ENCODE peak calls at places on chromosomes 3 and 15, in nine cellular contexts. One of them, this sample, is unnamed.
A peak's percentile ranks its signal among the peaks of the same experiment; 100 is the strongest.

GRCh38 chr15:73601449-73602425 is 31.5 kb downstream of the NPTN start:
- DNase-seq in NCI-H1105: no peak
- DNase-seq in RPMI8226: no peak
- DNase-seq in mammary epithelial cell: peak; percentile 42
- DNase-seq in ACHN: peak; percentile 5
- DNase-seq in sciatic nerve: no peak
- DNase-seq in omental fat pad: no peak
- DNase-seq in Right ventricle myocardium superior: no peak
- DNase-seq in LHCN-M2: peak; percentile 88
- DNase-seq in this sample: peak; percentile 59

GRCh38 chr3:33032937-33033336 is 64.0 kb downstream of the GLB1 start:
- DNase-seq in NCI-H1105: no peak
- DNase-seq in RPMI8226: no peak
- DNase-seq in mammary epithelial cell: peak; percentile 82
- DNase-seq in ACHN: no peak
- DNase-seq in sciatic nerve: no peak
- DNase-seq in omental fat pad: no peak
- DNase-seq in Right ventricle myocardium superior: no peak
- DNase-seq in LHCN-M2: no peak
- DNase-seq in this sample: no peak

GRCh38 chr3:195094211-195094921 is 176.6 kb downstream of the XXYLT1 start:
- DNase-seq in NCI-H1105: no peak
- DNase-seq in RPMI8226: no peak
- DNase-seq in mammary epithelial cell: no peak
- DNase-seq in ACHN: peak; percentile 15
- DNase-seq in sciatic nerve: no peak
- DNase-seq in omental fat pad: no peak
- DNase-seq in Right ventricle myocardium superior: peak; percentile 34
- DNase-seq in LHCN-M2: no peak
- DNase-seq in this sample: no peak

GRCh38 chr3:143413372-143413771 is 293.8 kb downstream of the CHST2 start:
- DNase-seq in NCI-H1105: no peak
- DNase-seq in RPMI8226: no peak
- DNase-seq in mammary epithelial cell: no peak
- DNase-seq in ACHN: no peak
- DNase-seq in sciatic nerve: no peak
- DNase-seq in omental fat pad: no peak
- DNase-seq in Right ventricle myocardium superior: no peak
- DNase-seq in LHCN-M2: no peak
- DNase-seq in this sample: no peak

GRCh38 chr3:119378259-119378658 is 84.1 kb downstream of the ARHGAP31 start:
- DNase-seq in NCI-H1105: no peak
- DNase-seq in RPMI8226: no peak
- DNase-seq in mammary epithelial cell: no peak
- DNase-seq in ACHN: no peak
- DNase-seq in sciatic nerve: no peak
- DNase-seq in omental fat pad: no peak
- DNase-seq in Right ventricle myocardium superior: no peak
- DNase-seq in LHCN-M2: no peak
- DNase-seq in this sample: no peak

GRCh38 chr15:94445529-94446160 is 214.3 kb downstream of the MCTP2 start:
- DNase-seq in NCI-H1105: no peak
- DNase-seq in RPMI8226: no peak
- DNase-seq in mammary epithelial cell: peak; percentile 9
- DNase-seq in ACHN: no peak
- DNase-seq in sciatic nerve: no peak
- DNase-seq in omental fat pad: no peak
- DNase-seq in Right ventricle myocardium superior: no peak
- DNase-seq in LHCN-M2: no peak
- DNase-seq in this sample: no peak

GRCh38 chr3:150410311-150411105 is 2.4 kb downstream of the TSC22D2 start:
- DNase-seq in NCI-H1105: peak; percentile 48
- DNase-seq in RPMI8226: peak; percentile 74
- DNase-seq in mammary epithelial cell: peak; percentile 47
- DNase-seq in ACHN: peak; percentile 24
- DNase-seq in sciatic nerve: peak; percentile 66
- DNase-seq in omental fat pad: peak; percentile 27
- DNase-seq in Right ventricle myocardium superior: peak; percentile 69
- DNase-seq in LHCN-M2: peak; percentile 58
- DNase-seq in this sample: no peak

GRCh38 chr3:177066068-177066467 is 131.2 kb downstream of the TBL1XR1 start:
- DNase-seq in NCI-H1105: no peak
- DNase-seq in RPMI8226: no peak
- DNase-seq in mammary epithelial cell: no peak
- DNase-seq in ACHN: no peak
- DNase-seq in sciatic nerve: no peak
- DNase-seq in omental fat pad: no peak
- DNase-seq in Right ventricle myocardium superior: no peak
- DNase-seq in LHCN-M2: no peak
- DNase-seq in this sample: no peak

GRCh38 chr15:52546031-52546751 is 17.5 kb upstream of the MYO5A start:
- DNase-seq in NCI-H1105: no peak
- DNase-seq in RPMI8226: peak; percentile 50
- DNase-seq in mammary epithelial cell: no peak
- DNase-seq in ACHN: no peak
- DNase-seq in sciatic nerve: no peak
- DNase-seq in omental fat pad: no peak
- DNase-seq in Right ventricle myocardium superior: no peak
- DNase-seq in LHCN-M2: no peak
- DNase-seq in this sample: no peak

GRCh38 chr15:72153269-72153668 is 35.1 kb downstream of the SENP8 start:
- DNase-seq in NCI-H1105: no peak
- DNase-seq in RPMI8226: no peak
- DNase-seq in mammary epithelial cell: no peak
- DNase-seq in ACHN: no peak
- DNase-seq in sciatic nerve: no peak
- DNase-seq in omental fat pad: no peak
- DNase-seq in Right ventricle myocardium superior: no peak
- DNase-seq in LHCN-M2: no peak
- DNase-seq in this sample: no peak

GRCh38 chr3:194300936-194301335 is 50.2 kb downstream of the CPN2 start:
- DNase-seq in NCI-H1105: no peak
- DNase-seq in RPMI8226: no peak
- DNase-seq in mammary epithelial cell: no peak
- DNase-seq in ACHN: no peak
- DNase-seq in sciatic nerve: no peak
- DNase-seq in omental fat pad: no peak
- DNase-seq in Right ventricle myocardium superior: no peak
- DNase-seq in LHCN-M2: no peak
- DNase-seq in this sample: no peak

GRCh38 chr3:90062018-90062417 is 954.6 kb downstream of the EPHA3 start:
- DNase-seq in NCI-H1105: no peak
- DNase-seq in RPMI8226: no peak
- DNase-seq in mammary epithelial cell: peak; percentile 51
- DNase-seq in ACHN: no peak
- DNase-seq in sciatic nerve: no peak
- DNase-seq in omental fat pad: no peak
- DNase-seq in Right ventricle myocardium superior: no peak
- DNase-seq in LHCN-M2: peak; percentile 75
- DNase-seq in this sample: peak; percentile 79

GRCh38 chr3:63251499-63251898 is 26.6 kb upstream of the SYNPR start:
- DNase-seq in NCI-H1105: no peak
- DNase-seq in RPMI8226: no peak
- DNase-seq in mammary epithelial cell: peak; percentile 20
- DNase-seq in ACHN: no peak
- DNase-seq in sciatic nerve: no peak
- DNase-seq in omental fat pad: no peak
- DNase-seq in Right ventricle myocardium superior: no peak
- DNase-seq in LHCN-M2: no peak
- DNase-seq in this sample: no peak

GRCh38 chr3:115848641-115849040 is 225.3 kb downstream of the GAP43 start:
- DNase-seq in NCI-H1105: no peak
- DNase-seq in RPMI8226: no peak
- DNase-seq in mammary epithelial cell: no peak
- DNase-seq in ACHN: no peak
- DNase-seq in sciatic nerve: no peak
- DNase-seq in omental fat pad: no peak
- DNase-seq in Right ventricle myocardium superior: no peak
- DNase-seq in LHCN-M2: no peak
- DNase-seq in this sample: no peak

GRCh38 chr15:40454904-40455391 is 14.2 kb downstream of the BAHD1 start:
- DNase-seq in NCI-H1105: no peak
- DNase-seq in RPMI8226: no peak
- DNase-seq in mammary epithelial cell: peak; percentile 58
- DNase-seq in ACHN: peak; percentile 26
- DNase-seq in sciatic nerve: no peak
- DNase-seq in omental fat pad: no peak
- DNase-seq in Right ventricle myocardium superior: no peak
- DNase-seq in LHCN-M2: peak; percentile 55
- DNase-seq in this sample: peak; percentile 51

GRCh38 chr3:74423867-74424266 is 190.6 kb downstream of the CNTN3 start:
- DNase-seq in NCI-H1105: no peak
- DNase-seq in RPMI8226: no peak
- DNase-seq in mammary epithelial cell: no peak
- DNase-seq in ACHN: no peak
- DNase-seq in sciatic nerve: no peak
- DNase-seq in omental fat pad: no peak
- DNase-seq in Right ventricle myocardium superior: no peak
- DNase-seq in LHCN-M2: no peak
- DNase-seq in this sample: no peak

GRCh38 chr3:15795563-15796308 is 2.0 kb downstream of the ANKRD28 start:
- DNase-seq in NCI-H1105: no peak
- DNase-seq in RPMI8226: peak; percentile 67
- DNase-seq in mammary epithelial cell: peak; percentile 47
- DNase-seq in ACHN: peak; percentile 66
- DNase-seq in sciatic nerve: no peak
- DNase-seq in omental fat pad: no peak
- DNase-seq in Right ventricle myocardium superior: no peak
- DNase-seq in LHCN-M2: peak; percentile 67
- DNase-seq in this sample: peak; percentile 56